ENCODE peak calls at places on chromosomes 5 and 9, in four cellular contexts. F, W, V and Q are unnamed samples. For H3K4me1, the result is how much of the 10 kb centered on the place peaks cover.

GRCh38 chr9:76652894-76653293 is 111.3 kb upstream of the PCA3 start:
- DNase-seq in W (no peak), F (no peak), V (no peak), Q (peak)

GRCh38 chr5:168346417-168346816 is 55.0 kb downstream of the WWC1 start:
- DNase-seq in F (no peak), V (no peak), W (no peak), Q (no peak)

GRCh38 chr5:83029912-83030311 is 47.3 kb downstream of the TMEM167A start:
- DNase-seq in W (no peak), V (no peak), F (no peak), Q (no peak)

GRCh38 chr5:125393416-125393815 is 647.0 kb upstream of the ZNF608 start:
- DNase-seq in F (no peak), W (no peak), V (no peak), Q (no peak)

GRCh38 chr5:1564182-1564748 is 40.5 kb upstream of the LPCAT1 start:
- DNase-seq in F (peak), V (no peak), W (no peak), Q (no peak)

GRCh38 chr5:53642006-53642405 is 81.6 kb downstream of the NDUFS4 start:
- DNase-seq in F (no peak), V (no peak), W (no peak), Q (no peak)

GRCh38 chr5:69493235-69493925 is 790 bp downstream of the OCLN start:
- DNase-seq in V (no peak), W (no peak), F (peak), Q (peak)

GRCh38 chr5:138699482-138699881 is 53.7 kb upstream of the CTNNA1 start:
- DNase-seq in W (no peak), V (no peak), F (no peak), Q (no peak)

GRCh38 chr9:4922101-4922500 is 63.0 kb upstream of the JAK2 start:
- DNase-seq in V (no peak), W (no peak), F (no peak), Q (no peak)

GRCh38 chr9:126395439-126396212 is 69.0 kb downstream of the MVB12B start:
- DNase-seq in F (no peak), V (no peak), W (no peak), Q (no peak)

GRCh38 chr5:73770601-73771025 is 144.6 kb downstream of the ARHGEF28 start:
- DNase-seq in W (no peak), V (no peak), F (no peak), Q (no peak)

GRCh38 chr9:91127653-91128052 is 234.1 kb downstream of the AUH start:
- DNase-seq in F (no peak), W (no peak), V (no peak), Q (no peak)

GRCh38 chr5:145937432-145938250 is 1.3 kb downstream of the SH3RF2 start:
- DNase-seq in W (no peak), V (no peak), F (no peak), Q (no peak)

GRCh38 chr9:37619806-37620205 is 27.4 kb upstream of the TOMM5 start:
- DNase-seq in W (no peak), F (no peak), V (no peak), Q (no peak)

GRCh38 chr9:70362952-70363351 is 51.5 kb downstream of the KLF9 start:
- DNase-seq in W (no peak), F (no peak), V (no peak), Q (peak)

GRCh38 chr9:134635431-134636141 is 6.0 kb upstream of the COL5A1 start:
- DNase-seq in F (no peak), W (no peak), V (peak), Q (peak)

GRCh38 chr9:108582716-108583115 is 273.1 kb downstream of the ACTL7B start:
- DNase-seq in F (no peak), V (no peak), W (no peak), Q (no peak)

GRCh38 chr5:959581-960531 is 48.7 kb upstream of the NKD2 start:
- DNase-seq in W (no peak), V (no peak), F (no peak), Q (peak)

GRCh38 chr5:73816656-73817420 is 190.8 kb downstream of the ARHGEF28 start:
- DNase-seq in W (no peak), V (no peak), F (no peak), Q (no peak)

GRCh38 chr9:107693620-107694326 is 204.2 kb upstream of the KLF4 start:
- DNase-seq in V (no peak), W (no peak), F (no peak), Q (no peak)

GRCh38 chr9:136712690-136713554 is 550 bp downstream of the DIPK1B start:
- DNase-seq in F (peak), W (no peak), V (no peak), Q (peak)

GRCh38 chr5:6410421-6410820 is 32.1 kb upstream of the MED10 start:
- DNase-seq in W (no peak), V (no peak), F (no peak), Q (no peak)

GRCh38 chr5:10034008-10034407 is 215.7 kb downstream of the ATPSCKMT start:
- DNase-seq in W (no peak), F (peak), V (no peak), Q (no peak)

GRCh38 chr9:75414367-75415160 is 326.2 kb downstream of the OSTF1 start:
- DNase-seq in F (no peak), V (no peak), W (no peak), Q (no peak)

GRCh38 chr9:78209127-78209526 is 26.7 kb upstream of the CEP78 start:
- DNase-seq in V (no peak), W (no peak), F (no peak), Q (no peak)

GRCh38 chr5:60652206-60652605 is 47.8 kb downstream of the DEPDC1B start:
- DNase-seq in W (no peak), V (no peak), F (no peak), Q (no peak)

DNA sequence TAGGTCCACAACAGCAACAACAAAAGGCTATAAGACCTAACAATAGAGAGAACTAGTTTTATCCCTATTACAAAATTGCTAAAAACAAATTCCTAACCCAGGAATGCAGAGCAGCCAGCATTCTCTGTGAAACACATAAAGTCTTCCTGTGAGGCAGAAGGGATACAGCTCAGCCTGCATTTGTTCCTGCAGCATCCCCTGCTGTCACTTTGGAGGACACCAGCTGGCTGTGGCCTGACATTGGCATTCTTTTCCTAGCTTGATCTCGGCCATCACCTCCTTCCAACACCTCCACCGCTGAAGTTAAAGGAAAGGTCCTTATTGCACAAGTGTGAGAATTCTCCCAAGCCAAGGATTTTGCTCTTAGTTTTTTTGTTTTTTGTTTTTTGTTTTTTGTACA is 186.1 kb downstream of the SNCAIP start:
- DNase-seq in W (no peak), V (no peak), F (no peak), Q (no peak)
- TF ChIP-seq CTCF in W (peak), V (no peak), F (peak), Q (no peak)

DNA sequence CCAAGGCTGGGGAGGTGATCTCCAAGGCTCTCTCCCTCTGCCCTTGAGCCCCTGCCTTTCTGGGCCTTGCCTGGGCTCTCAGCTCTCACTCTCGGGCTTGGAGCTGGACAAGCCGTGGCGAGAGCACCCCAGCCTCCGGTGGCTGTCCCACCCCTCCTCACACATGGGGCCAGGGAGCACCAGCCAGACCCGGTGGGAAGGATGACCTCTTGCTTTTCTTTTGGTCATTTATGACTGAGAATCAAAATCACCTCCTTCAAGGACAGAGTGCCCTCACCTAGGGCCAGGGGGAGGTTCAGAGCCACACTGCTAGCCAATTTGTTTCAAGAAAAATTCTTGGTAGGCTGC is 14.1 kb downstream of the TCF7 start:
- DNase-seq in W (no peak), F (no peak), V (no peak), Q (no peak)
- H3K4me3 ChIP-seq in W (no peak), F (no peak), V (no peak), Q (no peak)

GRCh38 chr9:113590991-113591898 is 127.7 kb downstream of the RGS3 start:
- DNase-seq in V (peak), W (no peak), F (peak), Q (peak)
- H3K4me1 ChIP-seq in V (under half), W (under half), F (half or more), Q (half or more)

GRCh38 chr5:170508660-170509322 is 5.0 kb downstream of the KCNIP1 start:
- DNase-seq in W (no peak), V (no peak), F (no peak), Q (no peak)
- TF ChIP-seq CTCF in W (no peak), V (no peak), F (no peak), Q (no peak)

GRCh38 chr5:88502179-88503064 is 233.8 kb upstream of the TMEM161B start:
- DNase-seq in W (no peak), F (no peak), V (no peak), Q (no peak)
- H3K4me3 ChIP-seq in W (peak), F (peak), V (peak), Q (peak)

GRCh38 chr9:74107692-74108091 is 389.4 kb upstream of the RORB start:
- DNase-seq in F (no peak), W (no peak), V (no peak), Q (no peak)
- H3K4me1 ChIP-seq in F (under half), W (under half), V (under half), Q (under half)

DNA sequence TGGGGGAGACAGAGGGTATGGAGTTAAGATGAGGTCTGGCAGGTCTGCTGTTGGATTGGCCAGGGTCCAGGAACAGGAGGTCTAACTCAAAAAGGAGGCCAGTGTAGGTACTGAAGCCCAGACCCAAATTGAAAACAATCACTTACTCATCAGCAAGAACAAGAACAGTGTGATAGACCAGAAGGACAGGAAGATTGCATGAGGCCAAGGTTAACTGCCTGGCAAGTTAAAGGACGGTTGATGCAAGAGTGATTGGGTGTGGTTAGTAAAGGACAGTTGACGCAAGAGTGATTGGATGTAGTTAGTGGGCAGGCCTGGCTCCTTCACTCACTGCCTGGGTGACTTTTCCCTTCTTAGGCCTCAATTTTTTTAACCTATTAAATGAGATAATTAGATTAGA is 132.6 kb downstream of the PDZD2 start:
- DNase-seq in F (no peak), W (no peak), V (no peak), Q (no peak)
- TF ChIP-seq CTCF in F (no peak), W (no peak), V (no peak), Q (no peak)

DNA sequence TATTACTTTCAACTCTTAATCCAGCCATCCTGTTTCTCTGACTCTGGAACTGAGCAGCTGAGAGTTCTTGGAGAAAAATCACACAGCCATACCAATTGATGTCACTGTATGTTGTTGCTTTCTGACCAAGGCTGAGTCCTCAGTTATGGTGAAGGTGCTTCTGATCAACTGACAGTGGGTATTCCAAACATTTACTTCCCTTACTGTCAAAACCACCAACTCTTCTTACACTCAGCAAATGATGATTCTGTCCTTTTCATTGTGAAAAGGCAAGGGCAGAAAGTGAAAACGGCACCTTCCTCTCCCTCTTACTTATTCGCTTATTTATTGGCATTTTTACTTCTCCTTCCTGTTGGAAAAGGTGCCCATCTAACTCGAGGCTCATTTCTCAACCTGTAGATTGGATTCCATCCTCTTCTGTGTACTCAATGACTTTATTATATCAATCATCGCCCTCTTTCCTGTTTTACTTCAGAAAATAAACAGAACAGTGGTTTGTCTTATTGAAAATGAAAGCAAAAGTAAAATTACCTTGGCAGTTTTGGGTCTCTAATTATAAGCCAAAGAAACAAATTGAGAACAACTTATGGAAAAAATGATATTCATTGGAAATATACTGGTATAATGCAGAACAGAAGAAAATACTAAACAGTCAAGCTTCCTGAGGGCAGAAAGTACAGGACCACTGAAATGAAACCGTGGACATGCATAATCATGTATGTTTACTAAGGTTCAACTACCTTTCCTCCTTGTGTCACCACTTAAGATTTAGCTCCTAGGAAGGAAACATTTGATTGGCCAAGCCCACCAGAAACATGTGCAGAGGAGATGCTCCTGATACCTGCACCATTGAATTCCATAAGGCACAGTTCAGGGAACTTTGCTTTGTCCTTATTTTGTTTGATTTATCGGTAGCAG is 104.5 kb upstream of the CHD1 start:
- DNase-seq in F (no peak), V (no peak), W (no peak), Q (no peak)
- H3K4me3 ChIP-seq in F (peak), V (peak), W (peak), Q (peak)